ENCODE peak calls at places on chromosomes 2 and 18, in six cellular contexts. N is EL, E is activated T-cell treated with anti-CD3 and anti-CD28 coated beads for 48 hours, J is islet precursor cell, Y is Calu3, K is WTC11. S is an unnamed sample.
A peak's percentile ranks its signal among the peaks of the same experiment; 100 is the strongest.

GRCh38 chr2:165401285-165401852 is 68.1 kb upstream of the CSRNP3 start:
- DNase-seq in N (peak; percentile 48), E (no peak), J (no peak), Y (peak; percentile 38), K (no peak), S (peak; percentile 90)

GRCh38 chr18:69795785-69796184 is 151.9 kb downstream of the CD226 start:
- DNase-seq in N (peak; percentile 32), E (no peak), J (peak; percentile 87), Y (no peak), K (no peak), S (peak; percentile 4)

GRCh38 chr2:56348382-56348781 is 164.6 kb downstream of the CCDC85A start:
- DNase-seq in N (no peak), E (no peak), J (no peak), Y (no peak), K (no peak), S (no peak)

GRCh38 chr2:241809383-241810303 is 650 bp downstream of the NEU4 start:
- DNase-seq in N (no peak), E (no peak), J (peak; percentile 39), Y (no peak), K (no peak), S (no peak)

GRCh38 chr2:113851640-113852039 is 38.2 kb upstream of the ACTR3 start:
- DNase-seq in N (no peak), E (no peak), J (no peak), Y (no peak), K (no peak), S (no peak)

GRCh38 chr2:65093211-65093610 is 36.7 kb downstream of the RAB1A start:
- DNase-seq in N (no peak), E (no peak), J (no peak), Y (no peak), K (no peak), S (no peak)

GRCh38 chr2:23346029-23346428 is 39.0 kb upstream of the KLHL29 start:
- DNase-seq in N (no peak), E (no peak), J (no peak), Y (no peak), K (no peak), S (no peak)

GRCh38 chr18:41372266-41372665 is 582.8 kb upstream of the PIK3C3 start:
- DNase-seq in N (no peak), E (no peak), J (no peak), Y (no peak), K (no peak), S (peak; percentile 33)

GRCh38 chr2:121099329-121100318 is 185.4 kb downstream of the TFCP2L1 start:
- DNase-seq in N (no peak), E (no peak), J (no peak), Y (peak; percentile 62), K (peak; percentile 55), S (peak; percentile 68)

GRCh38 chr18:76838182-76838581 is 15.8 kb downstream of the ZNF236 start:
- DNase-seq in N (no peak), E (no peak), J (no peak), Y (no peak), K (no peak), S (no peak)

GRCh38 chr2:240420206-240420899 is 15.1 kb upstream of the GPC1 start:
- DNase-seq in N (no peak), E (no peak), J (peak; percentile 33), Y (no peak), K (peak; percentile 4), S (no peak)

GRCh38 chr2:205722538-205722878 is 40.2 kb downstream of the NRP2 start:
- DNase-seq in N (peak; percentile 22), E (no peak), J (peak; percentile 77), Y (no peak), K (no peak), S (peak; percentile 23)

GRCh38 chr2:51795248-51795888 is 763.4 kb upstream of the NRXN1 start:
- DNase-seq in N (no peak), E (no peak), J (peak; percentile 68), Y (peak; percentile 3), K (peak; percentile 78), S (peak; percentile 79)

GRCh38 chr18:3966985-3967856 is 487.9 kb downstream of the DLGAP1 start:
- DNase-seq in N (peak; percentile 86), E (no peak), J (no peak), Y (peak; percentile 52), K (peak; percentile 48), S (peak; percentile 78)

GRCh38 chr2:140734992-140735391 is 1395.8 kb downstream of the LRP1B start:
- DNase-seq in N (no peak), E (no peak), J (no peak), Y (no peak), K (no peak), S (no peak)

GRCh38 chr2:193523662-193524061 is 1328.9 kb upstream of the TMEFF2 start:
- DNase-seq in N (no peak), E (no peak), J (no peak), Y (no peak), K (no peak), S (no peak)

GRCh38 chr2:71510196-71510807 is 56.9 kb downstream of the DYSF start:
- DNase-seq in N (peak; percentile 59), E (peak; percentile 54), J (peak; percentile 81), Y (peak; percentile 81), K (peak; percentile 89), S (peak; percentile 86)

GRCh38 chr18:24605454-24605853 is 145.0 kb downstream of the HRH4 start:
- DNase-seq in N (no peak), E (no peak), J (no peak), Y (no peak), K (no peak), S (no peak)

GRCh38 chr2:226426292-226426736 is 373.3 kb downstream of the IRS1 start:
- DNase-seq in N (peak; percentile 94), E (no peak), J (no peak), Y (no peak), K (no peak), S (no peak)

GRCh38 chr2:235765181-235765820 is 271.5 kb downstream of the AGAP1 start:
- DNase-seq in N (peak; percentile 52), E (no peak), J (peak; percentile 85), Y (no peak), K (no peak), S (no peak)